ENCODE peak calls at places on chromosomes 11 and 22, in nine cellular contexts. D is heart right ventricle; C is choroid plexus epithelial cell; S is heart left ventricle; B is CD4-positive, alpha-beta T cell; G is tibial nerve; M is omental fat pad; Q is pancreas; N is ovary. R is an unnamed sample.

GRCh38 chr11:19919050-19919561 is 206.5 kb downstream of the NAV2 start:
- DNase-seq in C (peak; percentile 94), N (no peak), B (no peak), D (peak; percentile 53), M (no peak), G (no peak), S (peak; percentile 24), Q (peak; percentile 57), R (peak; percentile 98)

GRCh38 chr11:73240190-73240781 is 22.2 kb downstream of the P2RY2 start:
- DNase-seq in C (peak; percentile 26), Q (no peak), G (no peak), M (no peak), D (peak; percentile 87), B (no peak), S (peak; percentile 91), N (no peak), R (peak; percentile 76)

GRCh38 chr11:95432714-95433503 is 201.9 kb upstream of the SESN3 start:
- DNase-seq in N (no peak), Q (no peak), S (no peak), B (no peak), D (no peak), M (no peak), G (no peak), C (no peak), R (no peak)

GRCh38 chr11:16278986-16279385 is 77.4 kb downstream of the SOX6 start:
- DNase-seq in B (no peak), C (no peak), N (no peak), D (no peak), S (no peak), G (no peak), M (no peak), Q (no peak), R (no peak)

GRCh38 chr11:129319201-129319600 is 56.4 kb upstream of the BARX2 start:
- DNase-seq in B (no peak), G (no peak), M (no peak), N (no peak), D (no peak), S (no peak), Q (no peak), C (no peak), R (no peak)

GRCh38 chr22:44724859-44725258 is 22.9 kb downstream of the PRR5 start:
- DNase-seq in S (no peak), B (no peak), G (no peak), M (no peak), D (no peak), C (no peak), Q (no peak), N (peak; percentile 6), R (no peak)

GRCh38 chr11:70054020-70054419 is 24.1 kb upstream of the ANO1 start:
- DNase-seq in D (no peak), G (no peak), N (no peak), S (no peak), B (no peak), Q (no peak), C (no peak), M (no peak), R (no peak)

GRCh38 chr22:46803031-46803880 is 40.8 kb downstream of the TBC1D22A start:
- DNase-seq in C (peak; percentile 49), Q (peak; percentile 31), D (peak; percentile 56), N (no peak), B (peak; percentile 66), G (no peak), M (no peak), S (no peak), R (peak; percentile 49)

GRCh38 chr11:22342599-22343138 is 4.5 kb downstream of the SLC17A6 start:
- DNase-seq in Q (no peak), D (no peak), N (no peak), S (no peak), B (no peak), G (no peak), C (no peak), M (no peak), R (no peak)

GRCh38 chr11:57618438-57618837 is 21.0 kb downstream of the SERPING1 start:
- DNase-seq in B (no peak), Q (no peak), C (no peak), G (no peak), M (no peak), S (no peak), N (no peak), D (no peak), R (no peak)

GRCh38 chr11:57622263-57622662 is 24.8 kb downstream of the SERPING1 start:
- DNase-seq in C (no peak), S (no peak), Q (no peak), M (no peak), D (no peak), N (no peak), G (no peak), B (no peak), R (no peak)

GRCh38 chr11:57616595-57616994 is 19.1 kb downstream of the SERPING1 start:
- DNase-seq in D (no peak), G (no peak), M (no peak), B (no peak), C (no peak), N (no peak), Q (no peak), S (no peak), R (no peak)

GRCh38 chr11:57615308-57615707 is 17.8 kb downstream of the SERPING1 start:
- DNase-seq in S (no peak), G (no peak), N (no peak), Q (no peak), B (no peak), M (no peak), C (no peak), D (no peak), R (no peak)

GRCh38 chr11:57619331-57619730 is 21.8 kb downstream of the SERPING1 start:
- DNase-seq in D (no peak), B (no peak), G (no peak), Q (no peak), S (no peak), N (no peak), M (no peak), C (no peak), R (no peak)
- TF ChIP-seq CTCF in D (no peak), B (no peak), G (no peak), Q (no peak), S (no peak), N (no peak), M (no peak), C (peak; percentile 31), R (no peak)

GRCh38 chr11:134478611-134479010 is 66.6 kb upstream of the B3GAT1 start:
- DNase-seq in S (no peak), D (no peak), N (no peak), B (no peak), M (no peak), G (no peak), C (no peak), Q (no peak), R (no peak)

GRCh38 chr11:134481135-134481534 is 69.1 kb upstream of the B3GAT1 start:
- DNase-seq in M (no peak), S (no peak), D (no peak), Q (no peak), N (no peak), C (no peak), B (no peak), G (no peak), R (no peak)

GRCh38 chr11:134479206-134479955 is 67.3 kb upstream of the B3GAT1 start:
- DNase-seq in B (no peak), S (no peak), D (no peak), C (no peak), N (no peak), Q (no peak), G (no peak), M (no peak), R (no peak)

GRCh38 chr11:134482128-134482527 is 70.1 kb upstream of the B3GAT1 start:
- DNase-seq in B (no peak), S (no peak), Q (no peak), C (no peak), G (no peak), N (no peak), D (no peak), M (no peak), R (no peak)

GRCh38 chr11:134480129-134480652 is 68.1 kb upstream of the B3GAT1 start:
- DNase-seq in D (no peak), B (no peak), M (no peak), Q (no peak), N (no peak), S (no peak), C (no peak), G (no peak), R (no peak)
- TF ChIP-seq CTCF in D (no peak), B (no peak), M (no peak), Q (no peak), N (no peak), S (no peak), C (no peak), G (no peak), R (no peak)

GRCh38 chr11:8768625-8769333 is 86.2 kb downstream of the RPL27A start:
- DNase-seq in D (peak; percentile 53), M (no peak), G (no peak), N (no peak), Q (peak; percentile 39), S (peak; percentile 71), B (no peak), C (peak; percentile 44), R (peak; percentile 80)
- TF ChIP-seq CTCF in D (peak; percentile 20), M (no peak), G (no peak), N (no peak), Q (no peak), S (peak; percentile 28), B (no peak), C (peak; percentile 30), R (no peak)

GRCh38 chr11:57251037-57251436 is 14.0 kb upstream of the APLNR start:
- DNase-seq in N (no peak), M (no peak), D (no peak), G (no peak), S (no peak), B (no peak), C (no peak), Q (no peak), R (no peak)

GRCh38 chr11:57249384-57250319 is 12.6 kb upstream of the APLNR start:
- DNase-seq in B (peak; percentile 20), M (peak; percentile 45), N (peak; percentile 29), D (peak; percentile 75), G (peak; percentile 82), C (peak; percentile 78), Q (peak; percentile 30), S (peak; percentile 62), R (peak; percentile 62)

GRCh38 chr11:57251491-57252104 is 14.5 kb upstream of the APLNR start:
- DNase-seq in N (no peak), M (peak; percentile 53), B (no peak), C (peak; percentile 60), Q (no peak), D (peak; percentile 32), G (peak; percentile 30), S (peak; percentile 44), R (peak; percentile 37)

GRCh38 chr11:57244911-57245310 is 7.9 kb upstream of the APLNR start:
- DNase-seq in Q (no peak), S (no peak), D (no peak), G (no peak), C (no peak), M (no peak), N (no peak), B (no peak), R (no peak)

DNA sequence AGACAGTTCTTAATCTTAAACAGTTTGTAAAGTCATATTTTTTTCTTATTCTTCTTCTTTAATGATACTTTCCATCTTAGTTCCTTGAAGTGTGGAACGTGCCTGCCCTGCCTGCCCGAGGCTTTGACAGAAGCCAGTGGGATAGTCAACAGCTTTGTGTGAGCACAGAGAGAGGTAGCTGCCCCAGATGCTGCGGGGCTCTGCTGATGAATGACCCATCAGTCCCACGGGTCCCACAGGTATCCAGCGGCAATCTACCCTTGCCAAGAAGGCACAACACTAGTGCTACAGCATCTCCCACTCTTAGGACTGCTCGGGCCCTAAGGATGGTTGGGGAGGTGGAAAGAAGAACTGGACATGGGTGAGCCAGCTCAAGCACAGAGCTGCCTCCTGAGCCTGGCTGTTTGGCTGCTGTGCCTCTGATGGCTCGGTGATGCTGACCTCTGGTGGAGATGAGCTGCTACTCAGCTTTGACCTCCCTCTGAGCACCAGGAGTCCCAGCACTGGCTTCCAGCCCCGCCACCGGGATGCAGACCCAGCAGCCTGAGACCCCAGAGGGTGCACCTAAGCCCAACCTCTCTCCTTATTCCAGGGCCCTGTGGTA is 11.8 kb upstream of the APLNR start:
- DNase-seq in N (peak; percentile 25), B (peak; percentile 1), M (peak; percentile 34), S (peak; percentile 80), C (peak; percentile 70), G (peak; percentile 67), D (peak; percentile 69), Q (no peak), R (peak; percentile 68)
- TF ChIP-seq CTCF in N (no peak), B (no peak), M (peak; percentile 28), S (peak; percentile 65), C (peak; percentile 67), G (peak; percentile 64), D (peak; percentile 70), Q (peak; percentile 20), R (peak; percentile 68)